ENCODE peak calls at places on chromosomes 7 and 10, in seven cellular contexts. U is mesendoderm, G is IMR-90, P is H9, C is neuronal stem cell, T is trophoblast cell, K is mesenchymal stem cell. B is an unnamed sample.

GRCh38 chr7:131869186-131869862 is 312.9 kb upstream of the PODXL start:
- DNase-seq in K (no peak), C (no peak), G (no peak), P (no peak), U (peak), T (no peak), B (no peak)

GRCh38 chr7:29968683-29969457 is 20.7 kb downstream of the SCRN1 start:
- DNase-seq in G (peak), P (no peak), T (no peak), U (peak), K (peak), C (no peak), B (no peak)

GRCh38 chr7:114130860-114131259 is 212.1 kb upstream of the PPP1R3A start:
- DNase-seq in K (no peak), T (no peak), U (no peak), P (no peak), G (no peak), C (no peak), B (no peak)

GRCh38 chr7:87218941-87219544 is 489 bp downstream of the TMEM243 start:
- DNase-seq in K (peak), P (peak), U (peak), T (peak), G (peak), C (peak), B (peak)

GRCh38 chr10:97321807-97322195 is 2.7 kb downstream of the FRAT1 start:
- DNase-seq in P (peak), G (no peak), C (no peak), U (peak), K (no peak), T (no peak), B (no peak)

GRCh38 chr7:351681-352480 is 61.9 kb downstream of the FOXL3 start:
- DNase-seq in C (no peak), K (no peak), T (no peak), G (no peak), P (no peak), U (no peak), B (no peak)

GRCh38 chr10:5565671-5566581 is 41.2 kb downstream of the CALML3 start:
- DNase-seq in C (no peak), G (peak), U (no peak), K (peak), P (no peak), T (peak), B (no peak)

GRCh38 chr10:112260831-112261230 is 22.4 kb upstream of the TECTB start:
- DNase-seq in P (no peak), T (no peak), C (no peak), U (no peak), G (no peak), K (no peak), B (no peak)

GRCh38 chr7:141754939-141755338 is 9.0 kb upstream of the TAS2R3 start:
- DNase-seq in K (peak), U (peak), T (no peak), C (peak), P (peak), G (no peak), B (no peak)

GRCh38 chr10:15642095-15642494 is 77.6 kb downstream of the ITGA8 start:
- DNase-seq in T (no peak), P (no peak), U (no peak), G (peak), C (no peak), K (peak), B (no peak)

GRCh38 chr10:86759073-86759672 is 2.8 kb downstream of the BMPR1A start:
- DNase-seq in K (peak), U (no peak), T (no peak), C (no peak), P (no peak), G (peak), B (no peak)

GRCh38 chr7:67392596-67393438 is 396.2 kb downstream of the TYW1 start:
- DNase-seq in K (no peak), G (no peak), U (peak), P (peak), T (no peak), C (no peak), B (peak)

DNA sequence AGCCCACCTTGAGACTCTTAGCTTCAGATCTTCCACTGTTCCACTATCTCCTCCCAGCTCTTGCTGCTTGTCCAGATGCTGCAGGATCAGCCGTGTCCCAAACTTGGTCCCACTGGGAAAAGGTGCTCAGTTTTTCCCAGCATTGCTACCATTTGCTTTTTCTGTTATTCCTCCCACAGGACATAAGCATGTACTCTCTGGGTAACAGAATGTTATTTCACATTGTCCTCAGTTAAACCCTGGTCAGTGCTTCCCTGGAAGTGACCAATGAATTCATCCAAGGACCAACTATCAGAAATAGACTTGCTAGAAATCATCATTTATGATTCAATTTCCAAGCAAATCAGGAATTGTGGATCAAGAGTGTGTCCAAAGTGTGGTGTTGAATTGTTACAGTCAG is 179.2 kb upstream of the ZNF32 start:
- DNase-seq in G (no peak), U (no peak), C (no peak), P (no peak), K (no peak), T (no peak), B (no peak)
- H3K23ac ChIP-seq in G (no peak), U (no peak), C (no peak), P (no peak), K (no peak), T (no peak), B (no peak)

GRCh38 chr10:131682271-131682962 is 218.4 kb upstream of the PPP2R2D start:
- DNase-seq in G (no peak), P (no peak), U (no peak), K (no peak), T (no peak), C (no peak), B (no peak)
- H3K23ac ChIP-seq in G (no peak), P (no peak), U (no peak), K (no peak), T (no peak), C (no peak), B (no peak)

GRCh38 chr7:69670701-69671100 is 72.4 kb downstream of the AUTS2 start:
- DNase-seq in K (no peak), U (no peak), T (no peak), P (no peak), G (no peak), C (no peak), B (no peak)
- H3K23ac ChIP-seq in K (no peak), U (no peak), T (no peak), P (no peak), G (no peak), C (no peak), B (no peak)

DNA sequence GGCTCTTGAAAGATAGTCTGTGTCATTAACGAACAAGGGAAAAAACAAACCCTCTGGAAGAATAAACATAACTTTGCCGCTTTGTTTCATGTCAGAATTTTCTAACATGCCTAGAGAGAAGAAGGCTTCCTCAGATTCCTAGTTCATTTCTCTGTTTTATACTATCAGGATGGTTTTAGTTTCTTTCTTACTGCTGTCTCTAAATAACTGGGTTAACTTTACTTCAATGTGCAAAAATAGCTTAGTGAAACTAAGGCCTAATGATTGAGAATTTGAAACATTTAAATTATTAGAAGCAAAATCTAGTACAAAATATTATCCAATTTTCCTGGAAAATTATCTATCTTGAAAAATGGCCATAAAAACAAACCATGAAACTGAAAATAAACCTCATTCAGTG is 72.1 kb upstream of the OGDHL start:
- DNase-seq in K (no peak), G (no peak), T (no peak), U (no peak), C (no peak), P (no peak), B (no peak)
- H3K23ac ChIP-seq in K (no peak), G (no peak), T (no peak), U (no peak), C (no peak), P (no peak), B (no peak)

DNA sequence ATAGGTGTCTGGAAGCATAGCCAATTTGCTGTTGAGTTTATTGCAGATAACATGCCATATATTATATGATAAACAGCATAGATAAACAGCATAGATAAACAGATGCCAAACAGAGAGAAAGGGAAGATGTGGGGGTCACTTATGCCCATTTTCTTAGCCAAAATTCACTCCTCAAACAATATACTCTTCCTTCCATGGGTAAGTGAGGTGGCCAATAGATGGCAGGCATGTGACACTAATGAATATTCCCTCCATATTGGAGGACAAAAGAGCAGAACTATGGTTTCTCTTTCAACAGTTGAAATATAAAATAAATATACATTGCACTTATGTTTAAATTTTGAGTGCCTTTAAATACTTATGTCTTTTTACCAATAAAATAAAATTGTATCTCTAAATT is 1212.8 kb downstream of the REEP3 start:
- DNase-seq in K (peak), T (no peak), U (peak), P (no peak), C (peak), G (no peak), B (no peak)
- H3K23ac ChIP-seq in K (no peak), T (no peak), U (no peak), P (no peak), C (no peak), G (no peak), B (no peak)

DNA sequence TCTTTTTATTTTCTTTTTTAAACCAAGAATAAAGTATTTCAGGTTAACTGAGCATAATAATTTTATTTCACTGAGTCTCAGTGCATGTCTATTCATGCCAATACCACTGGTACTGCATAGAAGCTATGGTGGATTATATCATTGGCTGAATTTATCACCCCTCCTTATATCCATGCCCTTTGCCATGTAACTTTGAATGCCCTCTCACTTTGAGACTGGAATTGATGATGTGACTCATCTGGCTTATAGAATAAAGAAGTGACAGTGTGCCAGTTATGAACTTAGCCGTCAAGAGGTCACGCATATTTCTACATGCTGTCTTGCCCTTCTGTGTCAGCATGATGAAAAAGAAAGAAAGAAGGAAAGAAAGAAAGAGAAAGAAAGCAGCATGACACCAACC is 20.7 kb upstream of the ABLIM1 start:
- DNase-seq in C (no peak), K (no peak), P (no peak), U (no peak), T (no peak), G (no peak), B (no peak)
- H3K23ac ChIP-seq in C (no peak), K (no peak), P (no peak), U (no peak), T (no peak), G (no peak), B (no peak)

DNA sequence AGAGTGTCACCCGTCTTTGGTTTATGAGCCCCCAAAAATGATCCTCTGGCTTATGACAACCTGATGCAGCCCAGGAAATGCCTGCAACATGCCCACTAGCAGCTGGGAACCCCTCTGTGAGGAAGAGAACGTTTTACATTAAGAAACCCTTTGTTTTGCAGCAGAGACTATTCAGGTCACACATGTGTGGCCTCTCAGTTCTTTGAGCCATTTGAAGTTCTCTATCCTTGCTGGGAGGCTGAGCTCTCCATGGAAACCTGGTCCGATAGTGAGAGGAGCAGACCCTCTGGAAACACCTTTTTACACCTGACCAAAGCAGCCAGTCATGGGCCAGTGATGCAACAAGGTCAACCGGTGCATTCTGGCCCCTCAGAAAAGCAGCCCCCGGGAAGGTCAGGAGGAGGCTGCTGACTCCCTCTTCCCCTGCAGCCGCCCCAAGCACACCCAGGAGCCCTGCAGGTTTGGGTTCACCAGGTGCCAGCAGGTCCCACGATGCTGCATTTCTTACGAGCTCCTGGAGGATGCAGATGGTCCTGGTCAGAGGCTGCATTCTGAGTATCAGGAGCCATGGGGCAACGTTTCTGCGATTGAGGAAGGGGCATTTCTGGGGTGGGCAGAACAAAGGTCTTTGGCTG is 134.3 kb downstream of the ZMYND11 start:
- DNase-seq in U (no peak), C (no peak), P (no peak), G (no peak), T (no peak), K (no peak), B (no peak)
- H3K23ac ChIP-seq in U (no peak), C (no peak), P (no peak), G (no peak), T (no peak), K (peak), B (no peak)

GRCh38 chr10:129678186-129678585 is 211.1 kb downstream of the MGMT start:
- DNase-seq in G (no peak), K (no peak), C (no peak), P (no peak), U (no peak), T (no peak), B (no peak)
- H3K23ac ChIP-seq in G (no peak), K (no peak), C (no peak), P (no peak), U (no peak), T (no peak), B (no peak)

GRCh38 chr7:79854621-79855020 is 280.0 kb upstream of the GNAI1 start:
- DNase-seq in P (no peak), G (no peak), T (no peak), U (no peak), C (no peak), K (no peak), B (no peak)

DNA sequence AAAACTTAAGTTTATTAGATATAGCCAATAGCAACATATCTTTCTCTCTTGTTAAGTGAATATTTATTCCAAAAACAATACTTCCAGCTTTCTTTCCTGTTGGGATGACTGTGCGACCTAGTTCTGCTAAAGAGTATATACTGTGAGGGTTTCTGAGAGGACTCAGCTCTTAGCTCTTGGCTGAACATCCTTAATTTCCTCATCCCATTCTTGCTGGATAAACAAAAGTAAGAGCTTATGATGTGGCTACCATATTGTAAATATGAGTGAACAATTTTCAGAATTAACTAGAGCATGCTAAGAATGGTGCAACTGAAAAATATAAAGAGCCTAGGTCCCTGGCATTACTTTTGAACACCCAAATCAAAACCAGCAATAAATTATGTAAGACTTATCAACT is 279.5 kb upstream of the GNAI1 start:
- DNase-seq in P (no peak), C (no peak), G (peak), T (no peak), U (no peak), K (peak), B (no peak)
- H3K23ac ChIP-seq in P (no peak), C (no peak), G (no peak), T (no peak), U (no peak), K (no peak), B (no peak)